ENCODE peak calls at places on chromosomes 2 and 18, in six cellular contexts. I is activated CD4-positive, CD25-positive, alpha-beta regulatory T cell treated with anti-CD3 and anti-CD28 coated beads, Interleukin-2, amount 50 U/mL, for 72 hours; Y is T-helper 1 cell; K is ascending aorta; H is Right ventricle myocardium superior; M is CD8-positive, alpha-beta T cell. B is an unnamed sample.

GRCh38 chr2:167929461-167929860 is 317.9 kb downstream of the STK39 start:
- DNase-seq in I (no peak), Y (no peak), K (no peak), H (no peak), M (no peak), B (no peak)

GRCh38 chr2:27729198-27729597 is 42.3 kb upstream of the MRPL33 start:
- DNase-seq in I (no peak), Y (no peak), K (no peak), H (no peak), M (no peak), B (no peak)

GRCh38 chr2:181916726-181917377 is 25.3 kb downstream of the ITPRID2 start:
- DNase-seq in I (no peak), Y (no peak), K (no peak), H (no peak), M (no peak), B (no peak)

GRCh38 chr2:186690796-186691195 is 3.1 kb upstream of the FAM171B start:
- DNase-seq in I (no peak), Y (no peak), K (no peak), H (no peak), M (no peak), B (no peak)

GRCh38 chr18:6994053-6994452 is 123.5 kb downstream of the LAMA1 start:
- DNase-seq in I (no peak), Y (no peak), K (no peak), H (no peak), M (no peak), B (no peak)

GRCh38 chr2:112793449-112793978 is 9.2 kb upstream of the IL1A start:
- DNase-seq in I (no peak), Y (no peak), K (no peak), H (no peak), M (no peak), B (no peak)

GRCh38 chr18:70190529-70190928 is 15.0 kb downstream of the RTTN start:
- DNase-seq in I (no peak), Y (no peak), K (no peak), H (no peak), M (no peak), B (no peak)

GRCh38 chr2:70471129-70471528 is 82.5 kb downstream of the TGFA start:
- DNase-seq in I (no peak), Y (no peak), K (no peak), H (no peak), M (no peak), B (no peak)

GRCh38 chr18:28267878-28268625 is 91.1 kb upstream of the CDH2 start:
- DNase-seq in I (no peak), Y (no peak), K (no peak), H (no peak), M (no peak), B (no peak)

GRCh38 chr2:170929686-170930050 is 615 bp downstream of the GORASP2 start:
- DNase-seq in I (peak), Y (peak), K (no peak), H (peak), M (peak), B (no peak)

GRCh38 chr2:235661136-235661535 is 167.3 kb downstream of the AGAP1 start:
- DNase-seq in I (no peak), Y (no peak), K (no peak), H (no peak), M (no peak), B (no peak)

GRCh38 chr2:81389203-81389602 is 1084.7 kb upstream of the LRRTM1 start:
- DNase-seq in I (no peak), Y (no peak), K (no peak), H (no peak), M (no peak), B (no peak)

GRCh38 chr2:221549143-221549542 is 23.0 kb downstream of the EPHA4 start:
- DNase-seq in I (no peak), Y (no peak), K (no peak), H (no peak), M (no peak), B (no peak)

GRCh38 chr2:191049728-191050639 is 36.0 kb upstream of the STAT1 start:
- DNase-seq in I (no peak), Y (no peak), K (no peak), H (no peak), M (no peak), B (no peak)

GRCh38 chr2:159065313-159065712 is 96.9 kb downstream of the TANC1 start:
- DNase-seq in I (no peak), Y (no peak), K (no peak), H (no peak), M (no peak), B (no peak)

GRCh38 chr2:146984014-146984413 is 860.8 kb upstream of the ACVR2A start:
- DNase-seq in I (no peak), Y (no peak), K (no peak), H (no peak), M (no peak), B (no peak)

GRCh38 chr18:40371673-40372072 is 1583.4 kb upstream of the PIK3C3 start:
- DNase-seq in I (no peak), Y (no peak), K (no peak), H (no peak), M (no peak), B (no peak)

GRCh38 chr2:114286438-114286837 is 156.0 kb upstream of the DPP10 start:
- DNase-seq in I (no peak), Y (no peak), K (no peak), H (no peak), M (no peak), B (no peak)

GRCh38 chr2:143329288-143329687 is 200.1 kb downstream of the ARHGAP15 start:
- DNase-seq in I (no peak), Y (no peak), K (no peak), H (no peak), M (no peak), B (no peak)

GRCh38 chr18:70419526-70419925 is 130.7 kb downstream of the SOCS6 start:
- DNase-seq in I (no peak), Y (no peak), K (no peak), H (no peak), M (no peak), B (no peak)

GRCh38 chr2:240739797-240740196 is 48.1 kb downstream of the AQP12A start:
- DNase-seq in I (no peak), Y (no peak), K (no peak), H (no peak), M (peak), B (no peak)

GRCh38 chr2:11144077-11144723 is 11.1 kb upstream of the SLC66A3 start:
- DNase-seq in I (no peak), Y (no peak), K (no peak), H (peak), M (no peak), B (no peak)

GRCh38 chr18:75937306-75937705 is 509.8 kb upstream of the SMIM21 start:
- DNase-seq in I (no peak), Y (no peak), K (no peak), H (no peak), M (no peak), B (no peak)

GRCh38 chr18:74525741-74526140 is 8.6 kb upstream of the CNDP1 start:
- DNase-seq in I (no peak), Y (no peak), K (no peak), H (no peak), M (no peak), B (peak)

GRCh38 chr2:38610851-38611801 is 8.4 kb upstream of the HNRNPLL start:
- DNase-seq in I (no peak), Y (no peak), K (no peak), H (no peak), M (no peak), B (no peak)

GRCh38 chr2:160492401-160493226 is 993 bp downstream of the RBMS1 start:
- DNase-seq in I (peak), Y (peak), K (no peak), H (peak), M (peak), B (peak)

GRCh38 chr2:83633435-83633834 is 825.6 kb downstream of the SUCLG1 start:
- DNase-seq in I (no peak), Y (no peak), K (no peak), H (no peak), M (no peak), B (no peak)

GRCh38 chr18:32772580-32773186 is at the start of gene KLHL14:
- DNase-seq in I (no peak), Y (no peak), K (no peak), H (no peak), M (no peak), B (no peak)

GRCh38 chr18:10985689-10986088 is 163.7 kb downstream of the PIEZO2 start:
- DNase-seq in I (no peak), Y (no peak), K (no peak), H (no peak), M (no peak), B (no peak)

GRCh38 chr2:42180300-42180699 is 11.1 kb downstream of the EML4 start:
- DNase-seq in I (no peak), Y (no peak), K (no peak), H (no peak), M (no peak), B (no peak)

GRCh38 chr18:48629730-48630324 is 91.0 kb downstream of the CTIF start:
- DNase-seq in I (no peak), Y (no peak), K (no peak), H (no peak), M (no peak), B (no peak)

GRCh38 chr2:118123561-118124232 is 35.4 kb downstream of the INSIG2 start:
- DNase-seq in I (no peak), Y (no peak), K (no peak), H (no peak), M (no peak), B (no peak)

GRCh38 chr2:210128961-210129360 is 42.2 kb downstream of the KANSL1L start:
- DNase-seq in I (no peak), Y (no peak), K (no peak), H (no peak), M (no peak), B (no peak)